ENCODE peak calls at places on chromosomes 5 and 9, in nine cellular contexts. K is neuronal stem cell, I is GM23248, X is PC-3, Z is neural progenitor cell, V is mammary epithelial cell, N is mesendoderm, O is HCT116, C is fibroblast of lung. E is an unnamed sample. For H3K4me1, the result is how much of the 10 kb centered on the place peaks cover.

GRCh38 chr5:53482717-53483638 is 2.5 kb downstream of the FST start:
- DNase-seq in K (peak), Z (peak), N (peak), C (peak), V (peak), X (no peak), O (no peak), I (peak), E (peak)

GRCh38 chr9:131960805-131961495 is 118.7 kb downstream of the MED27 start:
- DNase-seq in N (no peak), I (no peak), V (peak), K (no peak), C (no peak), O (no peak), X (no peak), Z (peak), E (no peak)

GRCh38 chr5:105680858-105681257 is 1989.9 kb downstream of the EFNA5 start:
- DNase-seq in X (no peak), C (no peak), N (no peak), I (no peak), Z (no peak), K (no peak), V (no peak), O (no peak), E (peak)

GRCh38 chr9:35608221-35608620 is 3.2 kb downstream of the TESK1 start:
- DNase-seq in V (no peak), C (no peak), O (no peak), X (no peak), K (no peak), Z (no peak), N (no peak), I (no peak), E (no peak)

GRCh38 chr5:28807230-28807629 is 1768.8 kb upstream of the CDH9 start:
- DNase-seq in N (no peak), V (peak), O (no peak), K (no peak), Z (no peak), X (peak), I (no peak), C (no peak), E (peak)

GRCh38 chr9:97848582-97849237 is 4.3 kb upstream of the FOXE1 start:
- DNase-seq in X (no peak), N (no peak), C (no peak), Z (peak), I (peak), V (no peak), O (no peak), K (no peak), E (no peak)

GRCh38 chr5:135714126-135714894 is 120.2 kb upstream of the SLC25A48 start:
- DNase-seq in V (no peak), K (no peak), I (peak), N (no peak), Z (no peak), X (no peak), C (no peak), O (no peak), E (peak)

GRCh38 chr5:151128817-151129216 is 28.8 kb downstream of the ANXA6 start:
- DNase-seq in K (no peak), O (no peak), X (no peak), N (no peak), Z (no peak), C (no peak), V (no peak), I (no peak), E (no peak)

GRCh38 chr5:150023136-150023535 is 22.6 kb downstream of the HMGXB3 start:
- DNase-seq in X (no peak), O (no peak), N (no peak), K (no peak), C (no peak), I (no peak), V (no peak), Z (no peak), E (peak)

GRCh38 chr5:18114161-18114802 is 480.0 kb downstream of the TAF11L14 start:
- DNase-seq in I (peak), N (peak), C (no peak), K (no peak), X (no peak), O (no peak), Z (no peak), V (peak), E (peak)

GRCh38 chr9:15697459-15697858 is 144.6 kb downstream of the CCDC171 start:
- DNase-seq in N (peak), O (no peak), X (peak), C (peak), V (peak), I (peak), K (no peak), Z (no peak), E (peak)

GRCh38 chr5:141876628-141877477 is 1.4 kb downstream of the PCDH1 start:
- DNase-seq in I (peak), O (no peak), V (peak), Z (peak), X (peak), C (no peak), K (no peak), N (peak), E (no peak)

GRCh38 chr9:77864096-77864889 is 167.3 kb downstream of the GNAQ start:
- DNase-seq in N (no peak), O (no peak), V (no peak), Z (no peak), K (no peak), C (no peak), I (no peak), X (no peak), E (no peak)

GRCh38 chr5:171351674-171352073 is 36.0 kb upstream of the NPM1 start:
- DNase-seq in X (no peak), Z (no peak), O (no peak), K (no peak), N (no peak), V (no peak), C (no peak), I (peak), E (no peak)

GRCh38 chr9:93086445-93087224 is 9.4 kb upstream of the CARD19 start:
- DNase-seq in I (no peak), X (no peak), C (no peak), O (no peak), N (no peak), V (no peak), Z (peak), K (no peak), E (no peak)

GRCh38 chr5:103210952-103211351 is 47.6 kb upstream of the MACIR start:
- DNase-seq in X (no peak), N (no peak), C (no peak), I (no peak), Z (no peak), O (no peak), V (no peak), K (no peak), E (no peak)

GRCh38 chr9:97636903-97637302 is 3.3 kb downstream of the NCBP1 start:
- DNase-seq in I (no peak), O (no peak), C (no peak), Z (no peak), K (no peak), X (no peak), V (no peak), N (peak), E (no peak)

GRCh38 chr9:112819635-112820496 is 69.3 kb downstream of the SNX30 start:
- DNase-seq in X (peak), K (peak), V (peak), C (peak), Z (peak), N (peak), I (peak), O (peak), E (peak)

GRCh38 chr9:91948423-91949292 is 1.4 kb downstream of the ROR2 start:
- DNase-seq in I (peak), X (no peak), N (peak), Z (peak), K (peak), C (peak), O (peak), V (peak), E (peak)

GRCh38 chr9:35664531-35665470 is at the start of gene ARHGEF39:
- DNase-seq in Z (peak), N (peak), O (peak), I (peak), C (peak), V (peak), X (peak), K (peak), E (peak)

GRCh38 chr5:151315998-151316597 is 12.5 kb upstream of the SLC36A3 start:
- DNase-seq in Z (peak), C (peak), V (peak), I (peak), O (peak), X (peak), N (peak), K (peak), E (peak)

GRCh38 chr5:64147849-64148441 is 17.7 kb upstream of the RNF180 start:
- DNase-seq in I (peak), K (peak), V (peak), Z (peak), X (peak), O (peak), C (peak), N (peak), E (peak)

GRCh38 chr5:9815051-9815450 is 184.9 kb upstream of the TAS2R1 start:
- DNase-seq in X (no peak), I (no peak), Z (no peak), K (no peak), N (peak), O (no peak), C (no peak), V (no peak), E (no peak)

GRCh38 chr5:169213479-169213878 is 87.5 kb downstream of the SLIT3 start:
- DNase-seq in I (peak), V (peak), O (no peak), X (no peak), Z (no peak), C (no peak), K (no peak), N (no peak), E (peak)

GRCh38 chr5:78544531-78545200 is 103.9 kb downstream of the LHFPL2 start:
- DNase-seq in K (no peak), V (no peak), I (peak), N (no peak), O (no peak), C (peak), X (no peak), Z (no peak), E (no peak)

GRCh38 chr5:73950441-73950873 is 324.5 kb downstream of the ARHGEF28 start:
- DNase-seq in K (no peak), I (peak), Z (no peak), X (no peak), C (no peak), N (no peak), O (no peak), V (peak), E (no peak)

GRCh38 chr5:171316258-171317121 is 7.4 kb downstream of the TLX3 start:
- DNase-seq in K (no peak), N (peak), V (no peak), O (no peak), I (no peak), X (no peak), Z (peak), C (peak), E (no peak)

GRCh38 chr9:131036071-131036470 is 27.1 kb downstream of the LAMC3 start:
- DNase-seq in I (no peak), X (no peak), O (no peak), N (no peak), C (no peak), V (no peak), K (no peak), Z (no peak), E (no peak)

GRCh38 chr5:60843693-60844428 is at the start of gene ELOVL7:
- DNase-seq in O (peak), X (peak), C (peak), Z (peak), K (peak), I (peak), N (peak), V (peak), E (peak)

GRCh38 chr9:125241863-125242739 is 958 bp upstream of the HSPA5 start:
- DNase-seq in O (no peak), N (no peak), I (peak), V (no peak), K (no peak), C (no peak), X (no peak), Z (no peak), E (no peak)

GRCh38 chr9:33211695-33212393 is 28.1 kb upstream of the SPINK4 start:
- DNase-seq in N (peak), K (no peak), C (peak), V (peak), O (peak), I (no peak), Z (peak), X (peak), E (peak)

GRCh38 chr9:117145811-117146490 is 268.9 kb downstream of the ASTN2 start:
- DNase-seq in C (no peak), O (no peak), I (no peak), Z (peak), K (no peak), V (no peak), N (no peak), X (no peak), E (no peak)

GRCh38 chr9:70015099-70015498 is 28.5 kb upstream of the MAMDC2 start:
- DNase-seq in N (no peak), O (no peak), V (no peak), Z (no peak), I (no peak), X (no peak), K (no peak), C (no peak), E (no peak)

GRCh38 chr9:97958812-97959511 is 21.0 kb upstream of the HEMGN start:
- DNase-seq in N (no peak), O (no peak), V (peak), I (peak), X (no peak), C (peak), K (no peak), Z (no peak), E (peak)

GRCh38 chr9:87567988-87568800 is 70.5 kb downstream of the DAPK1 start:
- DNase-seq in N (no peak), X (no peak), V (no peak), C (no peak), I (no peak), Z (no peak), K (no peak), O (no peak), E (no peak)
- H3K4me1 ChIP-seq in N (under half), X (under half), V (under half), C (under half), I (under half), Z (under half), K (under half), O (under half), E (under half)

DNA sequence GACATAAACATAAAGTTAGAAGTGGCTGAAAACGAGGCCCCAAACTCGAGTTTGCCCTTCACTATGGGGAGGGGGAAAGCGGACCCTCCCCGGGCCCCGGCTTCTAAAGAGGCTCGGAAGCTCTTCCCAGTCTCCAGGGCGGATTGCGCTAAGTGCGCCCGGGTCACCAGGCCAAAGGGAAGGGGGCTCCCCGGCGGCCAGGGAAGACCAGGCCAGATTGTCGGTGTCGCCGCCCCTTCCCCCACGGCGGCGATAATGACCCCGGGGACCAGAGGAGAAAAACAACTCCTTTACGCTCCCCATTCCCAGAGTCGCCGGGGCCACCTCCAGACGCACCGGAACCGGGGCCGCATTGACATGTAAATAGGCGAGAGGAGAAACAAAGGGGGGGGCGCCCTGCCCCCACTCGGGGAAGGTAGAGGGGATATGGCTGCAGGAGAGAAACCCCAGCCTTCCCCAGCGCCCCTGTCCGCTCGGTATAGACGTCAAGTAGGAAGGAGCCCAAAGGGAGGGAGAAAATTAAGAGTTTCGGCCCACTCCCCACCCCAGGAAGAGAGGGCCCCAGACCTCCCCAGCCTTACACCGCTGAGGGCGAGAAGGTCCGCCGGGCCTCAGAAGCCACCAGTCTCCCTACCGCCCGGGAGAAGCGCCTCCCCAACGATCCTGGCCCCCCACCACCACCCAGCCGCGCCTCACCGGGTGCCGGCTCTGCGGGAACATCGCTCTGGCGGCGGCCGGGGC is 1.7 kb downstream of the TLE1 start:
- DNase-seq in N (peak), I (peak), X (peak), V (peak), K (peak), C (no peak), Z (peak), O (no peak), E (peak)
- H3K9ac ChIP-seq in N (peak), I (peak), X (peak), V (peak), K (peak), C (peak), Z (peak), O (peak), E (peak)

GRCh38 chr5:115961413-115962238 is 649 bp upstream of the LVRN start:
- DNase-seq in Z (peak), O (no peak), N (no peak), I (peak), X (no peak), V (no peak), C (no peak), K (no peak), E (peak)
- H3K4me3 ChIP-seq in Z (peak), O (no peak), N (no peak), I (peak), X (no peak), V (no peak), C (peak), K (no peak), E (peak)

DNA sequence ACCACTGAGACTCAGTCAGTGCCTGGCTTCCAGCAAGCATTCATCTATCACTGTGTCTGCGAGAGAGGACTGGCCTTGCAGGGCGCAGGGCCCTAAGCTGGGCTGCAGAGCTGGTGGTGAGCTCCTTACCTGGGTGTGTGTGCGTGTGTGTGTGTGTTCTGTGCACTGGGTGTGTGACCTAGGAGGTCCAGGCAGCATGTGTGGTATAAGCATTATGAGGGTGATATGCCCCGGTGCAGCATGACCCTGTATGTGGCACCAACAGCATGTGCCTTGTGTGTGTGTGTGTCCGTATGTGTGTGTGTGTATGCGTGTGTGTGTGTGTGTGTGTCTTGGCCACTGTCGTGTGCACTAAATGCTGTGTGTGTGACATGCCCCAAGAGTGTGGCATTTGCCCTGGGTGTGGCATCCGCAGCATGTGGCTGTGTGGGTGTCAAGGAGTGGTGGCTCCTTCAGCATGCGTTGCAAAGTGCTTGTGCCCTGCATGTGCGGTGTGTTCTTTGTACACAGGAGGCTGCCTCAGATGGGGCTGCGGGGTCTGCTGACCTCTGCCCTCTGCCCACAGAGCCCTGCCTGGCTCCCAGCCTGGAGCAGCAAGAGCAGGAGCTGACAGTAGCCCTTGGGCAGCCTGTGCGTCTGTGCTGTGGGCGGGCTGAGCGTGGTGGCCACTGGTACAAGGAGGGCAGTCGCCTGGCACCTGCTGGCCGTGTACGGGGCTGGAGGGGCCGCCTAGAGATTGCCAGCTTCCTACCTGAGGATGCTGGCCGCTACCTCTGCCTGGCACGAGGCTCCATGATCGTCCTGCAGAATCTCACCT is 3.3 kb downstream of the FGFR4 start:
- DNase-seq in N (no peak), X (no peak), I (no peak), C (no peak), V (no peak), K (no peak), Z (no peak), O (no peak), E (no peak)
- H3K4me1 ChIP-seq in N (under half), X (under half), I (under half), C (under half), V (under half), K (under half), Z (under half), O (under half), E (under half)

GRCh38 chr5:160045004-160045403 is 36.1 kb downstream of the TTC1 start:
- DNase-seq in O (no peak), V (no peak), I (no peak), Z (no peak), C (peak), X (no peak), N (peak), K (no peak), E (peak)
- H3K9ac ChIP-seq in O (no peak), V (no peak), I (no peak), Z (no peak), C (no peak), X (no peak), N (no peak), K (no peak), E (no peak)

GRCh38 chr5:14407746-14408175 is 173.8 kb upstream of the OTULINL start:
- DNase-seq in N (no peak), K (no peak), X (no peak), Z (no peak), I (peak), C (no peak), O (no peak), V (no peak), E (no peak)
- H3K4me3 ChIP-seq in N (no peak), K (no peak), X (no peak), Z (no peak), I (no peak), C (no peak), O (no peak), V (no peak), E (no peak)

GRCh38 chr9:87479801-87480201 is 17.9 kb upstream of the DAPK1 start:
- DNase-seq in I (no peak), C (no peak), X (no peak), O (no peak), Z (no peak), V (peak), N (no peak), K (no peak), E (no peak)
- H3K4me1 ChIP-seq in I (under half), C (under half), X (under half), O (under half), Z (under half), V (under half), N (under half), K (under half), E (under half)

GRCh38 chr9:134455010-134455409 is 128.8 kb downstream of the RXRA start:
- DNase-seq in X (no peak), C (no peak), I (no peak), N (no peak), K (no peak), O (no peak), V (no peak), Z (no peak), E (no peak)
- H3K9ac ChIP-seq in X (no peak), C (no peak), I (peak), N (no peak), K (no peak), O (no peak), V (no peak), Z (no peak), E (no peak)

GRCh38 chr5:134503937-134504437 is 21.5 kb upstream of the JADE2 start:
- DNase-seq in N (no peak), V (peak), X (peak), C (no peak), Z (no peak), K (no peak), O (no peak), I (peak), E (peak)
- H3K4me3 ChIP-seq in N (no peak), V (no peak), X (peak), C (no peak), Z (no peak), K (no peak), O (peak), I (peak), E (no peak)

E was measured in adipocyte.